ENCODE peak calls at places on chromosomes 11 and 22, in seven cellular contexts. J is neural progenitor cell, G is PC-3, S is GM23248, B is HCT116, Y is MM.1S, I is GM23338. V is an unnamed sample. For H3K27me3, the result is how much of the 10 kb centered on the place peaks cover.

GRCh38 chr11:109371444-109372176 is 50.4 kb upstream of the C11orf87 start:
- DNase-seq in G (no peak), Y (no peak), S (peak), I (no peak), B (no peak), J (no peak), V (no peak)

GRCh38 chr11:10573028-10573427 is 4.6 kb upstream of the LYVE1 start:
- DNase-seq in Y (no peak), G (no peak), B (no peak), I (no peak), S (no peak), J (no peak), V (no peak)

GRCh38 chr22:36325163-36326031 is 62.4 kb downstream of the MYH9 start:
- DNase-seq in S (peak), J (no peak), I (no peak), B (no peak), Y (no peak), G (no peak), V (peak)

GRCh38 chr11:35073691-35074382 is 65.1 kb upstream of the CD44 start:
- DNase-seq in S (peak), I (no peak), Y (no peak), J (no peak), G (no peak), B (no peak), V (no peak)

GRCh38 chr11:20672575-20672974 is 3.2 kb downstream of the NELL1 start:
- DNase-seq in G (peak), J (peak), B (peak), Y (peak), I (peak), S (no peak), V (no peak)

GRCh38 chr11:62104816-62105610 is 18.8 kb upstream of the INCENP start:
- DNase-seq in G (no peak), I (no peak), B (no peak), S (peak), J (no peak), Y (no peak), V (no peak)

GRCh38 chr11:60971520-60971919 is at the start of gene CD6:
- DNase-seq in G (no peak), S (no peak), I (no peak), Y (no peak), B (no peak), J (no peak), V (no peak)

GRCh38 chr22:34334893-34335292 is 414.6 kb upstream of the LARGE1 start:
- DNase-seq in B (no peak), Y (no peak), G (no peak), I (peak), J (no peak), S (no peak), V (no peak)

GRCh38 chr11:30983143-30983542 is 386.4 kb downstream of the DCDC1 start:
- DNase-seq in G (no peak), I (no peak), B (no peak), J (no peak), Y (no peak), S (no peak), V (no peak)

GRCh38 chr11:19642759-19643158 is 69.9 kb upstream of the NAV2 start:
- DNase-seq in J (no peak), G (no peak), S (no peak), Y (no peak), I (no peak), B (no peak), V (no peak)

GRCh38 chr11:117823294-117823940 is 1.1 kb downstream of the FXYD2 start:
- DNase-seq in Y (no peak), G (no peak), J (peak), S (no peak), B (no peak), I (no peak), V (no peak)

GRCh38 chr22:29907753-29908515 is 25.0 kb downstream of the MTMR3 start:
- DNase-seq in G (peak), J (no peak), I (peak), S (peak), B (peak), Y (no peak), V (peak)

GRCh38 chr11:72234514-72234830 is 9.5 kb downstream of the PHOX2A start:
- DNase-seq in S (no peak), Y (no peak), I (no peak), G (no peak), B (no peak), J (no peak), V (no peak)

GRCh38 chr22:39569066-39569465 is 1.5 kb upstream of the CACNA1I start:
- DNase-seq in B (no peak), J (no peak), Y (no peak), G (no peak), I (no peak), S (no peak), V (no peak)

GRCh38 chr11:130725417-130726233 is 190.7 kb downstream of the SNX19 start:
- DNase-seq in G (peak), I (no peak), J (no peak), B (no peak), Y (peak), S (peak), V (no peak)

GRCh38 chr11:95764267-95764898 is 25.2 kb downstream of the FAM76B start:
- DNase-seq in B (peak), J (peak), Y (peak), S (peak), G (peak), I (peak), V (peak)

GRCh38 chr11:104033134-104033533 is 3.3 kb upstream of the DDI1 start:
- DNase-seq in S (peak), J (no peak), B (no peak), I (no peak), G (peak), Y (no peak), V (peak)

GRCh38 chr22:50016988-50017700 is 4.6 kb upstream of the IL17REL start:
- DNase-seq in J (peak), B (no peak), Y (no peak), S (no peak), I (no peak), G (no peak), V (peak)

GRCh38 chr11:6321356-6321755 is 1.1 kb upstream of the CAVIN3 start:
- DNase-seq in J (peak), Y (no peak), B (no peak), I (no peak), S (peak), G (no peak), V (no peak)

GRCh38 chr11:61626580-61627380 is 45.9 kb upstream of the SYT7 start:
- DNase-seq in G (peak), Y (no peak), S (no peak), J (no peak), B (no peak), I (peak), V (peak)

GRCh38 chr11:111148953-111149352 is 96.6 kb upstream of the POU2AF2 start:
- DNase-seq in B (no peak), S (peak), I (no peak), G (no peak), J (no peak), Y (no peak), V (no peak)

GRCh38 chr11:126544311-126545056 is 189.0 kb downstream of the ST3GAL4 start:
- DNase-seq in B (no peak), J (peak), G (peak), S (peak), I (peak), Y (no peak), V (peak)

GRCh38 chr22:17164392-17165024 is 5.4 kb upstream of the HDHD5 start:
- DNase-seq in Y (no peak), B (peak), J (no peak), S (peak), G (no peak), I (peak), V (no peak)

GRCh38 chr11:2302844-2303626 is 1.2 kb downstream of the TSPAN32 start:
- DNase-seq in Y (no peak), J (no peak), I (no peak), S (no peak), B (no peak), G (no peak), V (peak)

GRCh38 chr11:75925785-75926164 is 110.8 kb downstream of the UVRAG start:
- DNase-seq in I (no peak), S (peak), G (peak), B (no peak), Y (no peak), J (no peak), V (no peak)

GRCh38 chr11:126511475-126512115 is 156.1 kb downstream of the ST3GAL4 start:
- DNase-seq in I (no peak), G (no peak), S (no peak), B (no peak), Y (no peak), J (no peak), V (no peak)

GRCh38 chr11:35688023-35688422 is 25.4 kb downstream of the TRIM44 start:
- DNase-seq in S (peak), I (no peak), G (peak), B (no peak), Y (no peak), J (no peak), V (no peak)

GRCh38 chr22:39253427-39254070 is 8.8 kb upstream of the PDGFB start:
- DNase-seq in B (peak), Y (peak), J (no peak), I (peak), S (peak), G (peak), V (peak)

GRCh38 chr11:12195773-12196172 is 85.4 kb downstream of the MICAL2 start:
- DNase-seq in I (no peak), Y (peak), J (no peak), G (no peak), B (no peak), S (no peak), V (no peak)

GRCh38 chr11:69445131-69445470 is 36.4 kb upstream of the LINC01488 start:
- DNase-seq in S (no peak), B (no peak), I (no peak), Y (no peak), G (no peak), J (no peak), V (no peak)

GRCh38 chr22:27724706-27725105 is 76.8 kb downstream of the MN1 start:
- DNase-seq in B (no peak), I (no peak), J (no peak), G (no peak), Y (no peak), S (peak), V (no peak)

GRCh38 chr11:36211735-36212430 is 77.3 kb downstream of the COMMD9 start:
- DNase-seq in J (peak), S (no peak), B (no peak), I (peak), G (no peak), Y (no peak), V (no peak)

GRCh38 chr11:74024630-74025029 is 15.7 kb upstream of the UCP3 start:
- DNase-seq in Y (no peak), G (peak), J (no peak), B (no peak), S (peak), I (no peak), V (peak)

GRCh38 chr11:8283510-8284272 is 20.0 kb upstream of the LMO1 start:
- DNase-seq in S (peak), J (peak), Y (no peak), G (no peak), B (no peak), I (peak), V (peak)

GRCh38 chr11:95531116-95531515 is 258.5 kb downstream of the FAM76B start:
- DNase-seq in S (peak), Y (no peak), I (peak), G (no peak), J (no peak), B (no peak), V (no peak)

GRCh38 chr22:23778576-23778900 is 5.9 kb downstream of the MMP11 start:
- DNase-seq in Y (no peak), G (no peak), J (no peak), I (no peak), S (no peak), B (no peak), V (peak)
- TF ChIP-seq EZH2phosphoT487 in Y (no peak), G (no peak), J (no peak), I (no peak), S (no peak), B (no peak), V (no peak)

GRCh38 chr11:134385774-134386565 is 26.1 kb downstream of the B3GAT1 start:
- DNase-seq in G (peak), J (no peak), S (no peak), I (no peak), B (no peak), Y (no peak), V (peak)
- H3K27me3 ChIP-seq in G (under half), J (under half), S (under half), I (under half), B (under half), Y (under half), V (under half)

GRCh38 chr11:85626496-85626895 is 648 bp downstream of the DLG2 start:
- DNase-seq in S (peak), J (no peak), I (no peak), G (peak), B (no peak), Y (no peak), V (peak)
- H3K27ac ChIP-seq in S (peak), J (no peak), I (no peak), G (no peak), B (no peak), Y (no peak), V (no peak)

DNA sequence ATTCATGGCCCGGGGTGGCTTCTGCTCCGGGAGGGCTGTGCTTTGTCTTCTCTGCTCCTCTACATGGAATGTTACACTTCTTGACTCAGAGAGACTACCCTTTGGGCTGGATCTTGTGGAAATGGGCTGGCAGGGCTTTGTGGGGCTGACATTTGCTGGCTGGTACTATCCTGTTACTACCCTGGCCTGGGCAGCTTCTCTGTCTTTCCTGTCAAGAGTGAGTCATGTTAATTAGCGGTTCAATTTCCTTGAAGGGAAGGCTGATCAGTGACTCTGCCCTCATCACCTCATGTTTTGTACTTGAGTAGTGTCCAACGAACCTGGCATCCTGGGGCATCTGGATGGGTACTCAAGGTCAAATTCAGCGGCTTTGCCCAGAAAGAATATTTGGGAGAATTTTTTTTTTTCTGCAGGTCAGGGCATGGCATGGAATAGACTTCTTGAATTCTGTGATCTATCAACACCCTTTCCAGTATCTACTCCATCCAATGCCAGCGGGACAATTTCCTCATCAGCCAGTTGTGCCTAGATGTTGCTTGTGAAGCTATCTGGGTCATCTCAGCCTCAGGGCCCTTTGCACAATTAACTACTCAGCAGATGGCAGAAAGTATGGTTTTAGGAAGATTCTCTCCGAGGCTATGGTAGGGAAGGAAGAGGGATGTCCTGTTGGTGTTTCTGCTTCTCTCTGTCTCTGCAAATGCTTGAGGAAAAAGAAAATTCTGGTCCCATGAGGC is 140.5 kb upstream of the PLET1 start:
- DNase-seq in I (peak), S (peak), G (no peak), Y (no peak), B (no peak), J (no peak), V (no peak)
- TF ChIP-seq EZH2phosphoT487 in I (no peak), S (no peak), G (no peak), Y (no peak), B (no peak), J (no peak), V (no peak)

DNA sequence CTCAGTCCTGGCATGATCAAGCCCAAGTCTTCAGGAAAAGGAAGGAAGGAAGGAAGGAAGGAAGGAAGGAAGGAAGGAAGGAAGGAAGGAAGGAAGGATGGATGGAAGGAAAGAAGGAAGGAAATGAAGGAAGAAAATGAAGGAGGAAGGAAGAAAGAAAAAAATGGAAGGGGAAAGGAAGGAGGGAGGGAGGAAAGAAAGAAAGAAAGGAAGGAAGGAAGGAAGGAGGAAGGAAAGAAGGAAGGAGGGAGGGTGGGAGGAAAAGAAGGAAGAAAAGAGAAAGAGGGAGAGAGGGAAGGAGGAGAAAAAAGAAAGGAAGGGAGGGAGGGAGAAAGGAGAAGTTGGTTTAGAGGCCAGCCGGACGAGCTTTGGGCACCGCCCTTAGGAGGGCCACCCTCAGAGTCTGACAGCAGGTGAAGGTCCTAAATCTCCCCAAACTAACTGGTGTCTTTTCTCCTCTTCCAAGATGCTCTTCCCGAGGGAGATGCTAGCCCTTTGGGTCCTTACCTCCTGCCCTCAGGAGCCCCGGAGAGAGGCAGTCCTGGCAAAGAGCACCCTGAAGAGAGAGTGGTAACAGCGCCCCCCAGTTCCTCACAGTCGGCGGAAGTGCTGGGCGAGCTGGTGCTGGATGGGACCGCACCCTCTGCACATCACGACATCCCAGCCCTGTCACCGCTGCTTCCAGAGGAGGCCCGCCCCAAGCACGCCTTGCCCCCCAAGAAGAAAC is 122.8 kb downstream of the SEZ6L start:
- DNase-seq in J (no peak), I (peak), G (no peak), Y (no peak), S (no peak), B (no peak), V (no peak)
- H3K27me3 ChIP-seq in J (under half), I (under half), G (under half), Y (under half), S (under half), B (under half), V (under half)

V was measured in hepatocyte.